ENCODE peak calls at places on chromosomes 5 and 9, in six cellular contexts. One of them, this sample, is unnamed.

GRCh38 chr5:43165323-43165722 is 26.7 kb upstream of the NIM1K start:
- DNase-seq in Kasumi-1: no peak
- DNase-seq in NCI-H1105: no peak
- DNase-seq in activated naive CD8-positive, alpha-beta T cell treated with anti-CD3 and anti-CD28 coated beads, Interleukin-2, amount 50 U/mL, for 24 hours: no peak
- DNase-seq in stimulated activated CD8-positive, alpha-beta memory T cell treated with anti-CD3 and anti-CD28 coated beads, Interleukin-12 subunit alpha, Interleukin-12 subunit beta, amount 100 ng/mL, for 1 hour: no peak
- DNase-seq in esophagus squamous epithelium: no peak
- DNase-seq in this sample: no peak

GRCh38 chr5:113552620-113553019 is 39.1 kb downstream of the YTHDC2 start:
- DNase-seq in stimulated activated CD8-positive, alpha-beta memory T cell treated with anti-CD3 and anti-CD28 coated beads, Interleukin-12 subunit alpha, Interleukin-12 subunit beta, amount 100 ng/mL, for 1 hour: no peak
- DNase-seq in esophagus squamous epithelium: no peak
- DNase-seq in activated naive CD8-positive, alpha-beta T cell treated with anti-CD3 and anti-CD28 coated beads, Interleukin-2, amount 50 U/mL, for 24 hours: no peak
- DNase-seq in NCI-H1105: no peak
- DNase-seq in Kasumi-1: no peak
- DNase-seq in this sample: no peak

GRCh38 chr9:34253460-34253837 is 74.6 kb downstream of the UBAP1 start:
- DNase-seq in NCI-H1105: no peak
- DNase-seq in activated naive CD8-positive, alpha-beta T cell treated with anti-CD3 and anti-CD28 coated beads, Interleukin-2, amount 50 U/mL, for 24 hours: no peak
- DNase-seq in Kasumi-1: no peak
- DNase-seq in esophagus squamous epithelium: no peak
- DNase-seq in stimulated activated CD8-positive, alpha-beta memory T cell treated with anti-CD3 and anti-CD28 coated beads, Interleukin-12 subunit alpha, Interleukin-12 subunit beta, amount 100 ng/mL, for 1 hour: no peak
- DNase-seq in this sample: no peak

GRCh38 chr9:68925175-68925574 is 88.7 kb downstream of the PRKACG start:
- DNase-seq in Kasumi-1: no peak
- DNase-seq in activated naive CD8-positive, alpha-beta T cell treated with anti-CD3 and anti-CD28 coated beads, Interleukin-2, amount 50 U/mL, for 24 hours: no peak
- DNase-seq in stimulated activated CD8-positive, alpha-beta memory T cell treated with anti-CD3 and anti-CD28 coated beads, Interleukin-12 subunit alpha, Interleukin-12 subunit beta, amount 100 ng/mL, for 1 hour: no peak
- DNase-seq in NCI-H1105: no peak
- DNase-seq in esophagus squamous epithelium: no peak
- DNase-seq in this sample: no peak

GRCh38 chr5:72543365-72543764 is 36.2 kb upstream of the ZNF366 start:
- DNase-seq in Kasumi-1: no peak
- DNase-seq in activated naive CD8-positive, alpha-beta T cell treated with anti-CD3 and anti-CD28 coated beads, Interleukin-2, amount 50 U/mL, for 24 hours: no peak
- DNase-seq in NCI-H1105: no peak
- DNase-seq in stimulated activated CD8-positive, alpha-beta memory T cell treated with anti-CD3 and anti-CD28 coated beads, Interleukin-12 subunit alpha, Interleukin-12 subunit beta, amount 100 ng/mL, for 1 hour: no peak
- DNase-seq in esophagus squamous epithelium: no peak
- DNase-seq in this sample: no peak

GRCh38 chr9:15349892-15350761 is 43.1 kb upstream of the TTC39B start:
- DNase-seq in NCI-H1105: peak; percentile 53
- DNase-seq in Kasumi-1: no peak
- DNase-seq in activated naive CD8-positive, alpha-beta T cell treated with anti-CD3 and anti-CD28 coated beads, Interleukin-2, amount 50 U/mL, for 24 hours: peak; percentile 18
- DNase-seq in stimulated activated CD8-positive, alpha-beta memory T cell treated with anti-CD3 and anti-CD28 coated beads, Interleukin-12 subunit alpha, Interleukin-12 subunit beta, amount 100 ng/mL, for 1 hour: no peak
- DNase-seq in esophagus squamous epithelium: no peak
- DNase-seq in this sample: no peak

GRCh38 chr5:200985-201384 is 9.7 kb downstream of the LRRC14B start:
- DNase-seq in Kasumi-1: no peak
- DNase-seq in stimulated activated CD8-positive, alpha-beta memory T cell treated with anti-CD3 and anti-CD28 coated beads, Interleukin-12 subunit alpha, Interleukin-12 subunit beta, amount 100 ng/mL, for 1 hour: no peak
- DNase-seq in NCI-H1105: no peak
- DNase-seq in activated naive CD8-positive, alpha-beta T cell treated with anti-CD3 and anti-CD28 coated beads, Interleukin-2, amount 50 U/mL, for 24 hours: no peak
- DNase-seq in esophagus squamous epithelium: no peak
- DNase-seq in this sample: no peak

GRCh38 chr9:95788011-95788410 is 87.5 kb upstream of the ERCC6L2 start:
- DNase-seq in NCI-H1105: no peak
- DNase-seq in activated naive CD8-positive, alpha-beta T cell treated with anti-CD3 and anti-CD28 coated beads, Interleukin-2, amount 50 U/mL, for 24 hours: no peak
- DNase-seq in Kasumi-1: no peak
- DNase-seq in stimulated activated CD8-positive, alpha-beta memory T cell treated with anti-CD3 and anti-CD28 coated beads, Interleukin-12 subunit alpha, Interleukin-12 subunit beta, amount 100 ng/mL, for 1 hour: no peak
- DNase-seq in esophagus squamous epithelium: no peak
- DNase-seq in this sample: no peak

GRCh38 chr9:72540348-72540873 is 19.0 kb downstream of the TMC1 start:
- DNase-seq in stimulated activated CD8-positive, alpha-beta memory T cell treated with anti-CD3 and anti-CD28 coated beads, Interleukin-12 subunit alpha, Interleukin-12 subunit beta, amount 100 ng/mL, for 1 hour: no peak
- DNase-seq in esophagus squamous epithelium: no peak
- DNase-seq in Kasumi-1: no peak
- DNase-seq in activated naive CD8-positive, alpha-beta T cell treated with anti-CD3 and anti-CD28 coated beads, Interleukin-2, amount 50 U/mL, for 24 hours: no peak
- DNase-seq in NCI-H1105: no peak
- DNase-seq in this sample: no peak

GRCh38 chr5:180515294-180515693 is 21.1 kb downstream of the CNOT6 start:
- DNase-seq in Kasumi-1: no peak
- DNase-seq in NCI-H1105: no peak
- DNase-seq in activated naive CD8-positive, alpha-beta T cell treated with anti-CD3 and anti-CD28 coated beads, Interleukin-2, amount 50 U/mL, for 24 hours: no peak
- DNase-seq in esophagus squamous epithelium: no peak
- DNase-seq in stimulated activated CD8-positive, alpha-beta memory T cell treated with anti-CD3 and anti-CD28 coated beads, Interleukin-12 subunit alpha, Interleukin-12 subunit beta, amount 100 ng/mL, for 1 hour: no peak
- DNase-seq in this sample: no peak

GRCh38 chr5:140966293-140967225 is at the start of gene PCDHAC2:
- DNase-seq in esophagus squamous epithelium: no peak
- DNase-seq in Kasumi-1: no peak
- DNase-seq in NCI-H1105: peak; percentile 55
- DNase-seq in stimulated activated CD8-positive, alpha-beta memory T cell treated with anti-CD3 and anti-CD28 coated beads, Interleukin-12 subunit alpha, Interleukin-12 subunit beta, amount 100 ng/mL, for 1 hour: no peak
- DNase-seq in activated naive CD8-positive, alpha-beta T cell treated with anti-CD3 and anti-CD28 coated beads, Interleukin-2, amount 50 U/mL, for 24 hours: no peak
- DNase-seq in this sample: no peak

GRCh38 chr9:126050605-126050990 is 276.0 kb upstream of the MVB12B start:
- DNase-seq in Kasumi-1: no peak
- DNase-seq in NCI-H1105: no peak
- DNase-seq in stimulated activated CD8-positive, alpha-beta memory T cell treated with anti-CD3 and anti-CD28 coated beads, Interleukin-12 subunit alpha, Interleukin-12 subunit beta, amount 100 ng/mL, for 1 hour: no peak
- DNase-seq in activated naive CD8-positive, alpha-beta T cell treated with anti-CD3 and anti-CD28 coated beads, Interleukin-2, amount 50 U/mL, for 24 hours: no peak
- DNase-seq in esophagus squamous epithelium: no peak
- DNase-seq in this sample: no peak

GRCh38 chr9:112784020-112784788 is 33.6 kb downstream of the SNX30 start:
- DNase-seq in esophagus squamous epithelium: no peak
- DNase-seq in stimulated activated CD8-positive, alpha-beta memory T cell treated with anti-CD3 and anti-CD28 coated beads, Interleukin-12 subunit alpha, Interleukin-12 subunit beta, amount 100 ng/mL, for 1 hour: no peak
- DNase-seq in Kasumi-1: no peak
- DNase-seq in activated naive CD8-positive, alpha-beta T cell treated with anti-CD3 and anti-CD28 coated beads, Interleukin-2, amount 50 U/mL, for 24 hours: no peak
- DNase-seq in NCI-H1105: peak; percentile 49
- DNase-seq in this sample: no peak

GRCh38 chr5:147037517-147038205 is 159.1 kb upstream of the PPP2R2B start:
- DNase-seq in stimulated activated CD8-positive, alpha-beta memory T cell treated with anti-CD3 and anti-CD28 coated beads, Interleukin-12 subunit alpha, Interleukin-12 subunit beta, amount 100 ng/mL, for 1 hour: no peak
- DNase-seq in activated naive CD8-positive, alpha-beta T cell treated with anti-CD3 and anti-CD28 coated beads, Interleukin-2, amount 50 U/mL, for 24 hours: no peak
- DNase-seq in esophagus squamous epithelium: no peak
- DNase-seq in NCI-H1105: no peak
- DNase-seq in Kasumi-1: no peak
- DNase-seq in this sample: no peak

GRCh38 chr9:87395804-87396458 is 101.7 kb upstream of the DAPK1 start:
- DNase-seq in activated naive CD8-positive, alpha-beta T cell treated with anti-CD3 and anti-CD28 coated beads, Interleukin-2, amount 50 U/mL, for 24 hours: no peak
- DNase-seq in Kasumi-1: no peak
- DNase-seq in NCI-H1105: peak; percentile 18
- DNase-seq in esophagus squamous epithelium: no peak
- DNase-seq in stimulated activated CD8-positive, alpha-beta memory T cell treated with anti-CD3 and anti-CD28 coated beads, Interleukin-12 subunit alpha, Interleukin-12 subunit beta, amount 100 ng/mL, for 1 hour: no peak
- DNase-seq in this sample: no peak

GRCh38 chr9:134626141-134626423 is 15.5 kb upstream of the COL5A1 start:
- DNase-seq in NCI-H1105: no peak
- DNase-seq in esophagus squamous epithelium: no peak
- DNase-seq in stimulated activated CD8-positive, alpha-beta memory T cell treated with anti-CD3 and anti-CD28 coated beads, Interleukin-12 subunit alpha, Interleukin-12 subunit beta, amount 100 ng/mL, for 1 hour: no peak
- DNase-seq in activated naive CD8-positive, alpha-beta T cell treated with anti-CD3 and anti-CD28 coated beads, Interleukin-2, amount 50 U/mL, for 24 hours: no peak
- DNase-seq in Kasumi-1: no peak
- DNase-seq in this sample: no peak

GRCh38 chr9:127832248-127832647 is 22.2 kb downstream of the ENG start:
- DNase-seq in stimulated activated CD8-positive, alpha-beta memory T cell treated with anti-CD3 and anti-CD28 coated beads, Interleukin-12 subunit alpha, Interleukin-12 subunit beta, amount 100 ng/mL, for 1 hour: no peak
- DNase-seq in activated naive CD8-positive, alpha-beta T cell treated with anti-CD3 and anti-CD28 coated beads, Interleukin-2, amount 50 U/mL, for 24 hours: no peak
- DNase-seq in Kasumi-1: no peak
- DNase-seq in esophagus squamous epithelium: no peak
- DNase-seq in NCI-H1105: no peak
- DNase-seq in this sample: no peak

GRCh38 chr9:124016152-124017063 is 4.8 kb downstream of the LHX2 start:
- DNase-seq in Kasumi-1: no peak
- DNase-seq in stimulated activated CD8-positive, alpha-beta memory T cell treated with anti-CD3 and anti-CD28 coated beads, Interleukin-12 subunit alpha, Interleukin-12 subunit beta, amount 100 ng/mL, for 1 hour: no peak
- DNase-seq in esophagus squamous epithelium: no peak
- DNase-seq in activated naive CD8-positive, alpha-beta T cell treated with anti-CD3 and anti-CD28 coated beads, Interleukin-2, amount 50 U/mL, for 24 hours: no peak
- DNase-seq in NCI-H1105: no peak
- DNase-seq in this sample: no peak

GRCh38 chr9:73515216-73515615 is 363.6 kb downstream of the ANXA1 start:
- DNase-seq in esophagus squamous epithelium: no peak
- DNase-seq in NCI-H1105: no peak
- DNase-seq in stimulated activated CD8-positive, alpha-beta memory T cell treated with anti-CD3 and anti-CD28 coated beads, Interleukin-12 subunit alpha, Interleukin-12 subunit beta, amount 100 ng/mL, for 1 hour: no peak
- DNase-seq in activated naive CD8-positive, alpha-beta T cell treated with anti-CD3 and anti-CD28 coated beads, Interleukin-2, amount 50 U/mL, for 24 hours: no peak
- DNase-seq in Kasumi-1: no peak
- DNase-seq in this sample: no peak

GRCh38 chr9:136940526-136941230 is 3.9 kb downstream of the FBXW5 start:
- DNase-seq in NCI-H1105: no peak
- DNase-seq in stimulated activated CD8-positive, alpha-beta memory T cell treated with anti-CD3 and anti-CD28 coated beads, Interleukin-12 subunit alpha, Interleukin-12 subunit beta, amount 100 ng/mL, for 1 hour: no peak
- DNase-seq in Kasumi-1: no peak
- DNase-seq in esophagus squamous epithelium: no peak
- DNase-seq in activated naive CD8-positive, alpha-beta T cell treated with anti-CD3 and anti-CD28 coated beads, Interleukin-2, amount 50 U/mL, for 24 hours: no peak
- DNase-seq in this sample: no peak

GRCh38 chr5:606526-607399 is 5.4 kb upstream of the CEP72 start:
- DNase-seq in Kasumi-1: no peak
- DNase-seq in stimulated activated CD8-positive, alpha-beta memory T cell treated with anti-CD3 and anti-CD28 coated beads, Interleukin-12 subunit alpha, Interleukin-12 subunit beta, amount 100 ng/mL, for 1 hour: no peak
- DNase-seq in NCI-H1105: no peak
- DNase-seq in activated naive CD8-positive, alpha-beta T cell treated with anti-CD3 and anti-CD28 coated beads, Interleukin-2, amount 50 U/mL, for 24 hours: no peak
- DNase-seq in esophagus squamous epithelium: no peak
- DNase-seq in this sample: no peak

GRCh38 chr9:112378441-112379176 is 1.3 kb upstream of the HSDL2 start:
- DNase-seq in NCI-H1105: no peak
- DNase-seq in esophagus squamous epithelium: no peak
- DNase-seq in stimulated activated CD8-positive, alpha-beta memory T cell treated with anti-CD3 and anti-CD28 coated beads, Interleukin-12 subunit alpha, Interleukin-12 subunit beta, amount 100 ng/mL, for 1 hour: no peak
- DNase-seq in activated naive CD8-positive, alpha-beta T cell treated with anti-CD3 and anti-CD28 coated beads, Interleukin-2, amount 50 U/mL, for 24 hours: peak; percentile 24
- DNase-seq in Kasumi-1: peak; percentile 20
- DNase-seq in this sample: no peak

GRCh38 chr5:81195334-81195929 is 37.7 kb upstream of the CKMT2 start:
- DNase-seq in NCI-H1105: no peak
- DNase-seq in stimulated activated CD8-positive, alpha-beta memory T cell treated with anti-CD3 and anti-CD28 coated beads, Interleukin-12 subunit alpha, Interleukin-12 subunit beta, amount 100 ng/mL, for 1 hour: no peak
- DNase-seq in esophagus squamous epithelium: no peak
- DNase-seq in Kasumi-1: no peak
- DNase-seq in activated naive CD8-positive, alpha-beta T cell treated with anti-CD3 and anti-CD28 coated beads, Interleukin-2, amount 50 U/mL, for 24 hours: no peak
- DNase-seq in this sample: no peak

GRCh38 chr9:69546265-69546664 is 125.9 kb downstream of the APBA1 start:
- DNase-seq in esophagus squamous epithelium: no peak
- DNase-seq in NCI-H1105: peak; percentile 45
- DNase-seq in Kasumi-1: peak; percentile 25
- DNase-seq in stimulated activated CD8-positive, alpha-beta memory T cell treated with anti-CD3 and anti-CD28 coated beads, Interleukin-12 subunit alpha, Interleukin-12 subunit beta, amount 100 ng/mL, for 1 hour: no peak
- DNase-seq in activated naive CD8-positive, alpha-beta T cell treated with anti-CD3 and anti-CD28 coated beads, Interleukin-2, amount 50 U/mL, for 24 hours: peak; percentile 7
- DNase-seq in this sample: no peak

GRCh38 chr5:177513500-177513899 is 3.3 kb downstream of the DDX41 start:
- DNase-seq in activated naive CD8-positive, alpha-beta T cell treated with anti-CD3 and anti-CD28 coated beads, Interleukin-2, amount 50 U/mL, for 24 hours: no peak
- DNase-seq in Kasumi-1: no peak
- DNase-seq in esophagus squamous epithelium: no peak
- DNase-seq in stimulated activated CD8-positive, alpha-beta memory T cell treated with anti-CD3 and anti-CD28 coated beads, Interleukin-12 subunit alpha, Interleukin-12 subunit beta, amount 100 ng/mL, for 1 hour: no peak
- DNase-seq in NCI-H1105: no peak
- DNase-seq in this sample: no peak

GRCh38 chr5:123401320-123401719 is 21.9 kb downstream of the CEP120 start:
- DNase-seq in esophagus squamous epithelium: no peak
- DNase-seq in Kasumi-1: no peak
- DNase-seq in activated naive CD8-positive, alpha-beta T cell treated with anti-CD3 and anti-CD28 coated beads, Interleukin-2, amount 50 U/mL, for 24 hours: no peak
- DNase-seq in stimulated activated CD8-positive, alpha-beta memory T cell treated with anti-CD3 and anti-CD28 coated beads, Interleukin-12 subunit alpha, Interleukin-12 subunit beta, amount 100 ng/mL, for 1 hour: no peak
- DNase-seq in NCI-H1105: no peak
- DNase-seq in this sample: no peak

GRCh38 chr5:14204785-14205321 is 61.7 kb downstream of the TRIO start:
- DNase-seq in activated naive CD8-positive, alpha-beta T cell treated with anti-CD3 and anti-CD28 coated beads, Interleukin-2, amount 50 U/mL, for 24 hours: no peak
- DNase-seq in esophagus squamous epithelium: no peak
- DNase-seq in stimulated activated CD8-positive, alpha-beta memory T cell treated with anti-CD3 and anti-CD28 coated beads, Interleukin-12 subunit alpha, Interleukin-12 subunit beta, amount 100 ng/mL, for 1 hour: no peak
- DNase-seq in Kasumi-1: peak; percentile 92
- DNase-seq in NCI-H1105: no peak
- DNase-seq in this sample: no peak

GRCh38 chr9:110180713-110181434 is 27.1 kb downstream of the C9orf152 start:
- DNase-seq in stimulated activated CD8-positive, alpha-beta memory T cell treated with anti-CD3 and anti-CD28 coated beads, Interleukin-12 subunit alpha, Interleukin-12 subunit beta, amount 100 ng/mL, for 1 hour: no peak
- DNase-seq in esophagus squamous epithelium: no peak
- DNase-seq in activated naive CD8-positive, alpha-beta T cell treated with anti-CD3 and anti-CD28 coated beads, Interleukin-2, amount 50 U/mL, for 24 hours: no peak
- DNase-seq in NCI-H1105: no peak
- DNase-seq in Kasumi-1: no peak
- DNase-seq in this sample: no peak

GRCh38 chr5:155466851-155467250 is 453.3 kb downstream of the KIF4B start:
- DNase-seq in Kasumi-1: no peak
- DNase-seq in NCI-H1105: no peak
- DNase-seq in esophagus squamous epithelium: no peak
- DNase-seq in stimulated activated CD8-positive, alpha-beta memory T cell treated with anti-CD3 and anti-CD28 coated beads, Interleukin-12 subunit alpha, Interleukin-12 subunit beta, amount 100 ng/mL, for 1 hour: no peak
- DNase-seq in activated naive CD8-positive, alpha-beta T cell treated with anti-CD3 and anti-CD28 coated beads, Interleukin-2, amount 50 U/mL, for 24 hours: no peak
- DNase-seq in this sample: no peak

GRCh38 chr5:162842725-162843124 is 594.7 kb upstream of the CCNG1 start:
- DNase-seq in activated naive CD8-positive, alpha-beta T cell treated with anti-CD3 and anti-CD28 coated beads, Interleukin-2, amount 50 U/mL, for 24 hours: no peak
- DNase-seq in stimulated activated CD8-positive, alpha-beta memory T cell treated with anti-CD3 and anti-CD28 coated beads, Interleukin-12 subunit alpha, Interleukin-12 subunit beta, amount 100 ng/mL, for 1 hour: no peak
- DNase-seq in Kasumi-1: no peak
- DNase-seq in NCI-H1105: no peak
- DNase-seq in esophagus squamous epithelium: no peak
- DNase-seq in this sample: no peak

GRCh38 chr9:72583370-72583769 is 62.0 kb downstream of the TMC1 start:
- DNase-seq in activated naive CD8-positive, alpha-beta T cell treated with anti-CD3 and anti-CD28 coated beads, Interleukin-2, amount 50 U/mL, for 24 hours: no peak
- DNase-seq in stimulated activated CD8-positive, alpha-beta memory T cell treated with anti-CD3 and anti-CD28 coated beads, Interleukin-12 subunit alpha, Interleukin-12 subunit beta, amount 100 ng/mL, for 1 hour: no peak
- DNase-seq in NCI-H1105: no peak
- DNase-seq in esophagus squamous epithelium: no peak
- DNase-seq in Kasumi-1: no peak
- DNase-seq in this sample: no peak

GRCh38 chr9:90925581-90926257 is 124.1 kb downstream of the SYK start:
- DNase-seq in esophagus squamous epithelium: no peak
- DNase-seq in stimulated activated CD8-positive, alpha-beta memory T cell treated with anti-CD3 and anti-CD28 coated beads, Interleukin-12 subunit alpha, Interleukin-12 subunit beta, amount 100 ng/mL, for 1 hour: no peak
- DNase-seq in Kasumi-1: no peak
- DNase-seq in activated naive CD8-positive, alpha-beta T cell treated with anti-CD3 and anti-CD28 coated beads, Interleukin-2, amount 50 U/mL, for 24 hours: no peak
- DNase-seq in NCI-H1105: no peak
- DNase-seq in this sample: no peak

GRCh38 chr5:173768267-173768806 is 119.8 kb upstream of the CPEB4 start:
- DNase-seq in NCI-H1105: no peak
- DNase-seq in stimulated activated CD8-positive, alpha-beta memory T cell treated with anti-CD3 and anti-CD28 coated beads, Interleukin-12 subunit alpha, Interleukin-12 subunit beta, amount 100 ng/mL, for 1 hour: no peak
- DNase-seq in activated naive CD8-positive, alpha-beta T cell treated with anti-CD3 and anti-CD28 coated beads, Interleukin-2, amount 50 U/mL, for 24 hours: no peak
- DNase-seq in esophagus squamous epithelium: no peak
- DNase-seq in Kasumi-1: no peak
- DNase-seq in this sample: no peak

GRCh38 chr5:14142856-14143508 is at the start of gene TRIO:
- DNase-seq in stimulated activated CD8-positive, alpha-beta memory T cell treated with anti-CD3 and anti-CD28 coated beads, Interleukin-12 subunit alpha, Interleukin-12 subunit beta, amount 100 ng/mL, for 1 hour: peak; percentile 66
- DNase-seq in activated naive CD8-positive, alpha-beta T cell treated with anti-CD3 and anti-CD28 coated beads, Interleukin-2, amount 50 U/mL, for 24 hours: peak; percentile 85
- DNase-seq in Kasumi-1: peak; percentile 81
- DNase-seq in NCI-H1105: peak; percentile 91
- DNase-seq in esophagus squamous epithelium: peak; percentile 41
- DNase-seq in this sample: peak; percentile 71

GRCh38 chr9:125418404-125418803 is 156.8 kb downstream of the GAPVD1 start:
- DNase-seq in Kasumi-1: no peak
- DNase-seq in esophagus squamous epithelium: no peak
- DNase-seq in activated naive CD8-positive, alpha-beta T cell treated with anti-CD3 and anti-CD28 coated beads, Interleukin-2, amount 50 U/mL, for 24 hours: no peak
- DNase-seq in NCI-H1105: no peak
- DNase-seq in stimulated activated CD8-positive, alpha-beta memory T cell treated with anti-CD3 and anti-CD28 coated beads, Interleukin-12 subunit alpha, Interleukin-12 subunit beta, amount 100 ng/mL, for 1 hour: no peak
- DNase-seq in this sample: no peak